ENCODE peak calls at places on chromosomes 12 and 14, in nine cellular contexts. P is NT2/D1, E is PC-3, T is OCI-LY7, A is left ventricle myocardium inferior, I is SJSA1, R is HL-60, N is GM23338, U is choroid plexus epithelial cell. Y is an unnamed sample.

GRCh38 chr14:67735361-67735921 is 33.8 kb downstream of the RDH12 start:
- DNase-seq in P (no peak), E (no peak), T (no peak), A (no peak), I (no peak), R (no peak), N (no peak), U (no peak), Y (no peak)

GRCh38 chr14:34138175-34138574 is 187.3 kb upstream of the EGLN3 start:
- DNase-seq in P (no peak), E (no peak), T (no peak), A (no peak), I (no peak), R (no peak), N (no peak), U (no peak), Y (no peak)

GRCh38 chr14:90452366-90452765 is 55.5 kb downstream of the CALM1 start:
- DNase-seq in P (no peak), E (no peak), T (no peak), A (no peak), I (no peak), R (no peak), N (no peak), U (no peak), Y (no peak)

GRCh38 chr12:84201976-84202375 is 710.6 kb downstream of the SLC6A15 start:
- DNase-seq in P (no peak), E (no peak), T (no peak), A (no peak), I (no peak), R (no peak), N (no peak), U (peak; percentile 29), Y (no peak)

GRCh38 chr12:38921025-38921677 is 15.8 kb upstream of the CPNE8 start:
- DNase-seq in P (peak; percentile 66), E (peak; percentile 92), T (peak; percentile 43), A (peak; percentile 22), I (peak; percentile 10), R (peak; percentile 44), N (peak; percentile 77), U (peak; percentile 56), Y (peak; percentile 73)

GRCh38 chr14:61526405-61527312 is 168.7 kb upstream of the HIF1A start:
- DNase-seq in P (no peak), E (peak; percentile 95), T (no peak), A (peak; percentile 59), I (no peak), R (no peak), N (no peak), U (no peak), Y (no peak)

GRCh38 chr14:35438910-35439713 is 34.6 kb upstream of the NFKBIA start:
- DNase-seq in P (no peak), E (peak; percentile 37), T (peak; percentile 61), A (no peak), I (no peak), R (no peak), N (peak; percentile 57), U (peak; percentile 34), Y (no peak)

GRCh38 chr14:93984987-93985410 is 8.6 kb upstream of the ASB2 start:
- DNase-seq in P (peak; percentile 25), E (peak; percentile 70), T (no peak), A (peak; percentile 53), I (peak; percentile 68), R (peak; percentile 14), N (peak; percentile 69), U (peak; percentile 92), Y (peak; percentile 72)

GRCh38 chr12:122743895-122744525 is 8.6 kb upstream of the DENR start:
- DNase-seq in P (no peak), E (no peak), T (no peak), A (no peak), I (no peak), R (peak; percentile 75), N (no peak), U (no peak), Y (no peak)

GRCh38 chr14:21505009-21505553 is 6.1 kb downstream of the METTL3 start:
- DNase-seq in P (no peak), E (no peak), T (no peak), A (no peak), I (no peak), R (no peak), N (no peak), U (peak; percentile 26), Y (peak; percentile 37)

GRCh38 chr12:6547987-6548386 is 7.9 kb downstream of the IFFO1 start:
- DNase-seq in P (peak; percentile 88), E (peak; percentile 60), T (no peak), A (peak; percentile 55), I (peak; percentile 78), R (no peak), N (no peak), U (peak; percentile 73), Y (peak; percentile 82)
- H3K4me3 ChIP-seq in P (no peak overlapping the region), E (no peak overlapping the region), T (no peak overlapping the region), A (no peak overlapping the region), I (no peak overlapping the region), R (no peak overlapping the region), N (no peak overlapping the region), U (no peak overlapping the region), Y (peak overlapping the region; percentile 78)

GRCh38 chr12:93698307-93699092 is 21.3 kb downstream of the CRADD start:
- DNase-seq in P (no peak), E (peak; percentile 42), T (no peak), A (no peak), I (peak; percentile 68), R (no peak), N (peak; percentile 30), U (peak; percentile 37), Y (peak; percentile 32)
- H3K4me3 ChIP-seq in P (no peak overlapping the region), E (peak overlapping the region; percentile 45), T (no peak overlapping the region), A (no peak overlapping the region), I (no peak overlapping the region), R (no peak overlapping the region), N (no peak overlapping the region), U (no peak overlapping the region), Y (no peak overlapping the region)

GRCh38 chr12:100986595-100987547 is 192.3 kb downstream of the ANO4 start:
- DNase-seq in P (peak; percentile 39), E (no peak), T (no peak), A (no peak), I (peak; percentile 3), R (no peak), N (peak; percentile 54), U (peak; percentile 29), Y (peak; percentile 37)

GRCh38 chr12:100987552-100988277 is 193.1 kb downstream of the ANO4 start:
- DNase-seq in P (peak; percentile 65), E (peak; percentile 66), T (peak; percentile 79), A (no peak), I (peak; percentile 28), R (peak; percentile 68), N (peak; percentile 80), U (peak; percentile 42), Y (peak; percentile 60)

GRCh38 chr12:100984821-100985220 is 190.2 kb downstream of the ANO4 start:
- DNase-seq in P (no peak), E (no peak), T (no peak), A (no peak), I (no peak), R (no peak), N (no peak), U (no peak), Y (no peak)

GRCh38 chr12:100991059-100991562 is 196.5 kb downstream of the ANO4 start:
- DNase-seq in P (no peak), E (no peak), T (no peak), A (no peak), I (no peak), R (no peak), N (no peak), U (no peak), Y (no peak)

DNA sequence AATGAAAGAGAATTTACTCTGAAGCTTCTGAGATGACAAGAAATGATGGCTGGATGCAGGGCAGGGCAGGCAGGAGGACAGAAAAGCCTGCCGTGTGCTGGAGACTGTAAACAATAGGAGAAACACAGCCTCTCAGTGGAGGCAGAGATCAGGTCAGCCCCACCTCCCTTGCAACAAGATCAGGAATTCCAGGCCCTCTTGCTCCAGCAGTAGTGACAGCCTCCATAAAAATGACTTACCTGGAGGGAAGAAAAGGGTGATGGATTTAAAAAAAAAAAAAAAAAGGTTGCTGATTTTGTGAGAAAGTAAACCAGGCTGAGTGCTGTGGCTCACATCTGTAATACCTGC is 193.7 kb downstream of the ANO4 start:
- DNase-seq in P (peak; percentile 22), E (no peak), T (no peak), A (no peak), I (no peak), R (no peak), N (peak; percentile 22), U (no peak), Y (no peak)
- H3K4me3 ChIP-seq in P (no peak overlapping the region), E (no peak overlapping the region), T (no peak overlapping the region), A (no peak overlapping the region), I (no peak overlapping the region), R (no peak overlapping the region), N (no peak overlapping the region), U (no peak overlapping the region), Y (no peak overlapping the region)

GRCh38 chr12:46475972-46476645 is 103.5 kb upstream of the SLC38A2 start:
- DNase-seq in P (no peak), E (no peak), T (no peak), A (no peak), I (peak; percentile 50), R (no peak), N (no peak), U (no peak), Y (no peak)

GRCh38 chr12:46472144-46472705 is 99.7 kb upstream of the SLC38A2 start:
- DNase-seq in P (no peak), E (no peak), T (no peak), A (no peak), I (peak; percentile 52), R (no peak), N (no peak), U (no peak), Y (no peak)

GRCh38 chr12:46472893-46473633 is 100.5 kb upstream of the SLC38A2 start:
- DNase-seq in P (no peak), E (peak; percentile 68), T (no peak), A (no peak), I (peak; percentile 86), R (no peak), N (no peak), U (peak; percentile 60), Y (peak; percentile 68)

GRCh38 chr12:46471404-46471803 is 98.8 kb upstream of the SLC38A2 start:
- DNase-seq in P (no peak), E (no peak), T (no peak), A (no peak), I (no peak), R (no peak), N (no peak), U (no peak), Y (no peak)

GRCh38 chr12:46473634-46474201 is 101.1 kb upstream of the SLC38A2 start:
- DNase-seq in P (no peak), E (peak; percentile 95), T (no peak), A (peak; percentile 64), I (peak; percentile 100), R (peak; percentile 83), N (no peak), U (peak; percentile 95), Y (peak; percentile 94)
- H3K4me3 ChIP-seq in P (no peak overlapping the region), E (peak overlapping the region; percentile 52), T (no peak overlapping the region), A (peak overlapping the region; percentile 7), I (no peak overlapping the region), R (no peak overlapping the region), N (no peak overlapping the region), U (no peak overlapping the region), Y (no peak overlapping the region)